ENCODE peak calls at places on chromosomes 11 and 22, in eight cellular contexts. U is heart left ventricle; S is spleen; I is iris pigment epithelial cell; H is activated CD4-positive, alpha-beta T cell treated with anti-CD3 and anti-CD28 coated beads, Interleukin-2, amount 50 U/mL, for 1 hour; Q is AG08395; F is HEK293T; M is neural crest cell. J is an unnamed sample.

GRCh38 chr11:5420993-5421392 is 918 bp upstream of the OR51Q1 start:
- DNase-seq in M (no peak), S (no peak), I (no peak), H (no peak), Q (no peak), U (no peak), F (no peak), J (no peak)

GRCh38 chr22:29563652-29564460 is 10.3 kb upstream of the THOC5 start:
- DNase-seq in U (peak; percentile 62), M (no peak), I (no peak), F (no peak), Q (no peak), H (no peak), S (no peak), J (no peak)

GRCh38 chr11:114280696-114281095 is 15.5 kb upstream of the NNMT start:
- DNase-seq in S (peak; percentile 83), F (peak; percentile 80), H (peak; percentile 13), M (peak; percentile 66), I (peak; percentile 89), Q (peak; percentile 91), U (peak; percentile 64), J (peak; percentile 86)

GRCh38 chr11:69670158-69670845 is 4.9 kb downstream of the LTO1 start:
- DNase-seq in F (peak; percentile 88), S (peak; percentile 89), Q (peak; percentile 92), I (peak; percentile 74), H (peak; percentile 51), U (peak; percentile 84), M (peak; percentile 90), J (peak; percentile 93)

GRCh38 chr11:132888226-132888625 is 644.1 kb downstream of the OPCML start:
- DNase-seq in M (no peak), U (no peak), F (no peak), H (no peak), Q (peak; percentile 19), I (peak; percentile 36), S (no peak), J (no peak)

GRCh38 chr11:115493905-115494304 is 10.3 kb downstream of the CADM1 start:
- DNase-seq in Q (no peak), I (no peak), U (no peak), H (no peak), F (no peak), S (no peak), M (no peak), J (no peak)

GRCh38 chr11:64832467-64833197 is 11.8 kb downstream of the CDC42BPG start:
- DNase-seq in F (no peak), M (no peak), S (no peak), H (no peak), Q (no peak), U (no peak), I (no peak), J (no peak)

GRCh38 chr11:106286881-106287504 is 209.5 kb downstream of the AASDHPPT start:
- DNase-seq in U (no peak), H (no peak), M (no peak), S (no peak), Q (no peak), F (no peak), I (no peak), J (no peak)

GRCh38 chr11:9280655-9281301 is 15.6 kb upstream of the DENND5A start:
- DNase-seq in H (peak; percentile 35), S (no peak), I (peak; percentile 91), U (no peak), Q (no peak), F (no peak), M (no peak), J (no peak)

GRCh38 chr11:96388891-96389603 is 665 bp downstream of the CCDC82 start:
- DNase-seq in F (peak; percentile 61), Q (peak; percentile 23), U (no peak), S (no peak), I (no peak), H (no peak), M (no peak), J (peak; percentile 36)

GRCh38 chr11:125263268-125263790 is 98.8 kb downstream of the PKNOX2 start:
- DNase-seq in U (peak; percentile 92), F (peak; percentile 30), I (peak; percentile 89), Q (peak; percentile 91), S (peak; percentile 81), H (no peak), M (peak; percentile 73), J (peak; percentile 91)

GRCh38 chr11:46505741-46506485 is 87.9 kb downstream of the AMBRA1 start:
- DNase-seq in U (peak; percentile 45), H (no peak), F (no peak), I (peak; percentile 6), Q (no peak), S (no peak), M (no peak), J (no peak)

GRCh38 chr11:86335131-86335768 is 33.2 kb downstream of the HIKESHI start:
- DNase-seq in H (no peak), I (no peak), U (no peak), F (no peak), S (no peak), Q (no peak), M (no peak), J (no peak)

GRCh38 chr11:218815-219593 is 11.5 kb downstream of the RIC8A start:
- DNase-seq in S (no peak), I (no peak), M (no peak), U (no peak), H (no peak), F (no peak), Q (no peak), J (no peak)

GRCh38 chr11:111299111-111300026 is 1.0 kb downstream of the POU2AF3 start:
- DNase-seq in I (peak; percentile 38), Q (peak; percentile 64), M (peak; percentile 71), H (no peak), S (peak; percentile 81), F (no peak), U (peak; percentile 61), J (peak; percentile 74)

GRCh38 chr11:1090600-1091331 is 16.1 kb downstream of the MUC2 start:
- DNase-seq in S (peak; percentile 66), I (no peak), U (peak; percentile 13), M (no peak), H (no peak), F (no peak), Q (no peak), J (no peak)

GRCh38 chr11:76270387-76270786 is 64.1 kb upstream of the WNT11 start:
- DNase-seq in S (no peak), I (peak; percentile 9), M (no peak), H (no peak), F (no peak), Q (no peak), U (no peak), J (no peak)

GRCh38 chr11:75781296-75781695 is 12.7 kb downstream of the DGAT2 start:
- DNase-seq in H (no peak), M (no peak), F (no peak), I (no peak), Q (no peak), U (no peak), S (peak; percentile 60), J (no peak)

GRCh38 chr22:40716116-40716515 is 36.8 kb downstream of the MCHR1 start:
- DNase-seq in S (no peak), H (no peak), M (no peak), I (no peak), F (peak; percentile 37), Q (no peak), U (no peak), J (no peak)

GRCh38 chr11:21556936-21557335 is 635.9 kb upstream of the ANO5 start:
- DNase-seq in M (no peak), Q (no peak), H (no peak), S (no peak), U (no peak), I (no peak), F (no peak), J (no peak)

GRCh38 chr11:129803533-129803932 is 12.1 kb upstream of the TMEM45B start:
- DNase-seq in M (no peak), I (no peak), H (no peak), F (no peak), Q (no peak), U (no peak), S (no peak), J (no peak)

GRCh38 chr22:36385491-36386350 is 2.0 kb downstream of the MYH9 start:
- DNase-seq in M (no peak), Q (peak; percentile 34), S (peak; percentile 81), U (peak; percentile 64), F (no peak), I (no peak), H (peak; percentile 61), J (no peak)

GRCh38 chr11:65446446-65447277 is 24.1 kb downstream of the NEAT1 start:
- DNase-seq in S (no peak), H (no peak), F (no peak), Q (no peak), U (no peak), M (no peak), I (peak; percentile 50), J (no peak)

GRCh38 chr11:13958596-13958995 is 3.9 kb upstream of the SPON1 start:
- DNase-seq in M (no peak), I (no peak), H (no peak), Q (no peak), F (no peak), S (no peak), U (no peak), J (no peak)

GRCh38 chr11:10716122-10716521 is 22.6 kb upstream of the IRAG1 start:
- DNase-seq in S (no peak), M (no peak), F (no peak), U (no peak), I (peak; percentile 69), H (no peak), Q (no peak), J (no peak)

GRCh38 chr11:104093426-104094280 is 57.2 kb downstream of the DDI1 start:
- DNase-seq in I (peak; percentile 39), F (no peak), Q (no peak), U (no peak), H (no peak), S (no peak), M (no peak), J (no peak)

GRCh38 chr11:132186699-132187098 is 816.3 kb downstream of the NTM start:
- DNase-seq in S (no peak), F (peak; percentile 34), M (peak; percentile 6), I (no peak), U (no peak), H (no peak), Q (no peak), J (no peak)

GRCh38 chr22:39984006-39984405 is 10.7 kb upstream of the FAM83F start:
- DNase-seq in Q (no peak), M (no peak), S (no peak), H (no peak), I (peak; percentile 84), F (no peak), U (no peak), J (no peak)